ENCODE peak calls at places on chromosomes 5 and 9, in seven cellular contexts. B is uterus, T is HCT116, Y is upper lobe of left lung, H is lower leg skin, R is H1, P is Peyer's patch. D is an unnamed sample.

GRCh38 chr5:175694371-175695160 is 36.7 kb downstream of the HRH2 start:
- DNase-seq in P (peak), Y (no peak), H (no peak), R (no peak), B (no peak), T (no peak), D (no peak)

GRCh38 chr5:5314626-5315025 is 107.9 kb upstream of the ICE1 start:
- DNase-seq in Y (no peak), R (no peak), B (no peak), P (no peak), H (no peak), T (no peak), D (no peak)

GRCh38 chr5:1101991-1102713 is 9.7 kb downstream of the SLC12A7 start:
- DNase-seq in T (no peak), Y (peak), R (no peak), B (no peak), H (no peak), P (no peak), D (no peak)

GRCh38 chr5:15604986-15605385 is 105.0 kb downstream of the FBXL7 start:
- DNase-seq in B (no peak), H (no peak), R (no peak), Y (no peak), T (no peak), P (no peak), D (no peak)

GRCh38 chr5:45411971-45412612 is 284.1 kb downstream of the HCN1 start:
- DNase-seq in Y (no peak), H (no peak), P (no peak), R (no peak), T (no peak), B (no peak), D (no peak)

GRCh38 chr9:114932502-114932901 is 2.1 kb upstream of the TNFSF8 start:
- DNase-seq in B (no peak), Y (no peak), P (no peak), R (no peak), H (no peak), T (no peak), D (no peak)

GRCh38 chr5:96207420-96207819 is 225.6 kb downstream of the PCSK1 start:
- DNase-seq in Y (no peak), T (no peak), B (no peak), H (no peak), P (no peak), R (no peak), D (no peak)

GRCh38 chr9:14366071-14366470 is 52.1 kb upstream of the NFIB start:
- DNase-seq in B (peak), P (no peak), T (no peak), Y (no peak), H (no peak), R (no peak), D (peak)

GRCh38 chr5:1312993-1313833 is 18.3 kb upstream of the TERT start:
- DNase-seq in R (no peak), B (peak), T (no peak), P (peak), Y (peak), H (peak), D (no peak)

GRCh38 chr5:76716456-76717157 is 681 bp downstream of the F2R start:
- DNase-seq in R (no peak), T (no peak), H (no peak), P (peak), B (no peak), Y (no peak), D (no peak)

GRCh38 chr5:132782101-132782500 is 5.1 kb upstream of the SEPTIN8 start:
- DNase-seq in R (no peak), T (no peak), B (no peak), Y (no peak), H (peak), P (no peak), D (no peak)

GRCh38 chr5:109994135-109994534 is 304.4 kb downstream of the MAN2A1 start:
- DNase-seq in H (no peak), B (no peak), P (no peak), R (no peak), Y (no peak), T (no peak), D (no peak)

GRCh38 chr5:58215364-58215763 is 244.5 kb downstream of the PLK2 start:
- DNase-seq in P (no peak), T (no peak), B (no peak), R (no peak), H (no peak), Y (no peak), D (no peak)

GRCh38 chr5:176609724-176610429 is at the start of gene GPRIN1:
- DNase-seq in T (peak), R (no peak), B (no peak), Y (peak), H (no peak), P (peak), D (no peak)

GRCh38 chr5:98827161-98827560 is 53.7 kb downstream of the RGMB start:
- DNase-seq in P (no peak), Y (no peak), B (no peak), T (peak), R (no peak), H (no peak), D (no peak)

GRCh38 chr9:113548221-113549041 is 84.9 kb downstream of the RGS3 start:
- DNase-seq in H (peak), R (no peak), Y (peak), T (no peak), B (no peak), P (peak), D (peak)

GRCh38 chr9:36037580-36038169 is 962 bp downstream of the RECK start:
- DNase-seq in B (no peak), Y (no peak), R (no peak), H (peak), P (no peak), T (no peak), D (no peak)

GRCh38 chr5:135545115-135545514 is 9.4 kb upstream of the NEUROG1 start:
- DNase-seq in T (no peak), P (no peak), Y (no peak), H (no peak), B (no peak), R (no peak), D (no peak)

GRCh38 chr5:175921066-175921730 is 46.9 kb downstream of the THOC3 start:
- DNase-seq in T (no peak), B (no peak), P (no peak), H (no peak), R (no peak), Y (no peak), D (no peak)

GRCh38 chr5:11483630-11484029 is 420.6 kb downstream of the CTNND2 start:
- DNase-seq in B (no peak), P (no peak), T (no peak), Y (no peak), H (no peak), R (no peak), D (no peak)

GRCh38 chr5:134141346-134142050 is 27.0 kb downstream of the TCF7 start:
- DNase-seq in P (no peak), H (peak), R (no peak), Y (peak), T (no peak), B (no peak), D (no peak)

GRCh38 chr5:19734706-19735240 is 253.2 kb downstream of the CDH18 start:
- DNase-seq in R (no peak), B (no peak), T (no peak), H (no peak), Y (no peak), P (no peak), D (no peak)

GRCh38 chr5:168734657-168735344 is 155.6 kb upstream of the PANK3 start:
- DNase-seq in H (peak), T (no peak), P (peak), Y (no peak), R (no peak), B (peak), D (peak)

GRCh38 chr5:172782169-172783039 is 11.4 kb upstream of the DUSP1 start:
- DNase-seq in Y (peak), T (no peak), P (peak), B (no peak), R (no peak), H (no peak), D (peak)

GRCh38 chr5:172373680-172374079 is 80.6 kb downstream of the SH3PXD2B start:
- DNase-seq in T (no peak), R (no peak), B (no peak), H (no peak), P (no peak), Y (no peak), D (no peak)

GRCh38 chr5:55691265-55692105 is 20.6 kb downstream of the SLC38A9 start:
- DNase-seq in R (no peak), B (no peak), Y (no peak), T (peak), H (no peak), P (no peak), D (no peak)

GRCh38 chr5:81950996-81951395 is 20.8 kb upstream of the ATG10 start:
- DNase-seq in H (no peak), Y (no peak), R (no peak), T (no peak), B (no peak), P (no peak), D (no peak)

GRCh38 chr9:137411670-137412380 is 11.1 kb downstream of the EXD3 start:
- DNase-seq in P (peak), Y (peak), R (no peak), T (peak), B (peak), H (peak), D (peak)

GRCh38 chr5:157362982-157363381 is 97.0 kb upstream of the NIPAL4 start:
- DNase-seq in T (no peak), B (no peak), P (no peak), H (no peak), Y (no peak), R (no peak), D (no peak)

GRCh38 chr9:135706288-135706687 is 4.3 kb downstream of the KCNT1 start:
- DNase-seq in Y (no peak), P (no peak), R (no peak), B (no peak), T (no peak), H (no peak), D (no peak)

GRCh38 chr9:135703726-135704125 is 1.7 kb downstream of the KCNT1 start:
- DNase-seq in H (no peak), Y (no peak), T (no peak), R (no peak), P (no peak), B (no peak), D (no peak)

GRCh38 chr9:135707449-135708138 is 5.6 kb downstream of the KCNT1 start:
- DNase-seq in T (no peak), H (no peak), P (no peak), R (no peak), Y (no peak), B (no peak), D (no peak)

GRCh38 chr9:135704366-135704947 is 2.5 kb downstream of the KCNT1 start:
- DNase-seq in T (no peak), B (no peak), R (no peak), Y (no peak), P (no peak), H (no peak), D (no peak)

DNA sequence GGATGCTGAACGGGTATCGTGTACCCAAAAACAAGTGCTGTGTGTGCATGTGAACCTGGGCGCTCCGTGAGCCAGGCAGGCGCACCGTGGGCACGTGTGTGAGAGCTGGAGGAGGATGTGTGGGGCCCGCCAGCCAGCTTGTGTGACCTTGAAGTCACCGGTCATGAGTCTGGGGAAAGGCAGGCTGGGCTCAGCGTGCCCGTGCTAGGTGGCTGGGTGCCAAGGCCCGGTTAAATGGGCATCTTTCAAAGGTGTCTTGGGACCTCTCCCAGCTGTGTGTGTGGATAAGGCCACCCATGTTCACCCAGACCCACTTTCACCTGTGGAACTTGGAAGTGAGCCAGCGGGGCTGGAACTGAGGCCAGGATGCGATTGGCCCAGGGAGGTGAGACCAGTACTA is 3.4 kb downstream of the KCNT1 start:
- DNase-seq in H (no peak), R (no peak), Y (no peak), P (no peak), T (no peak), B (no peak), D (no peak)
- H3K4me3 ChIP-seq in H (no peak), R (no peak), Y (no peak), P (no peak), T (no peak), B (no peak), D (no peak)

DNA sequence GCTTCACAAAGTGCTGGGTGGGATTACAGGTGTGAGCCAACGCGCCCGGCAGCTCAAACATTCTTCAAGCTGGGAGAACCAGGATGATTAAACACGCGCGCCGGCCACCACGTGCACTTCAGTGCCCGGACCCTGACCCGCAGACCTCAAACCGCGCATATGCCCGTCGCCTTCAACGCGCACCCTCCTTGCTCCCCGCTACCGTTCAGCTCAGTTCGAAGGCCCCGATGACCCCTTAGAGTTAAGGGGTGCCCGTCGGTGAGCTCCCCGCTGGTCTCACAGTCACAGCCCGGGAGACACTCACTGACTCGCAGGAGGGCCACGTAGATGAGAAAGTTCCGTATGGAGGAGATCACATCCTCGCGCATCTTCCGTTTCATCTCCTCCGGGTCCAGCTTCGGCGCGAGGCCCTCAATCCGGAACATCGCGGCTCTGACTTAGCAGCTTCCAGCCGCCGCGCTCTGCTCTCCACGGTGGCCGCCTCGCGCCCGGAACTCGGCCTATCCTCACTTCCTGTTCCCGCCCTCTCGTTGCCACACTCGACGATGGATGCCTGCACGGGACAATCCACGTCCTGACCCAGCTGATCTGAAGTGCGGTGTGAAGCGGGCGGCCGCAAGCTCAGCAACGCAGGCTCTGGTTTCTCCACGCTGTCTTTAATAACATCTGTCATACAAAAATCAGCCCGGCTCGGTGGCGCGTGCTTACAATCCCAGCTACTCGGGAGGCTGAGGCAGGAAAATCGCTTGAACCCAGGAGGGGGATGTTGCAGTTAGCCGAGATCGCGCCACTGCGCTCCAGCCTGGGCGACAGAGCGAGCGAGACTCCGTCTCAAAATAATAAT is at the start of gene TOMM5:
- DNase-seq in B (peak), T (peak), R (peak), Y (peak), P (peak), H (peak), D (peak)
- TF ChIP-seq POLR2A in B (peak), T (peak), R (peak), Y (no peak), P (peak), H (no peak), D (peak)

GRCh38 chr9:74275872-74276508 is 221.1 kb upstream of the RORB start:
- DNase-seq in Y (no peak), T (no peak), B (no peak), H (no peak), P (no peak), R (no peak), D (no peak)

GRCh38 chr9:74282526-74283253 is 214.4 kb upstream of the RORB start:
- DNase-seq in T (no peak), R (no peak), H (no peak), P (no peak), Y (no peak), B (no peak), D (no peak)

GRCh38 chr9:74281674-74282073 is 215.5 kb upstream of the RORB start:
- DNase-seq in R (no peak), B (no peak), P (no peak), T (no peak), Y (no peak), H (no peak), D (no peak)

GRCh38 chr9:74277532-74277931 is 219.6 kb upstream of the RORB start:
- DNase-seq in Y (no peak), R (no peak), H (no peak), P (peak), T (no peak), B (no peak), D (no peak)
- TF ChIP-seq CTCF in Y (no peak), R (no peak), H (no peak), P (no peak), T (no peak), B (no peak), D (no peak)

GRCh38 chr9:94631599-94631998 is 7.7 kb downstream of the FBP1 start:
- DNase-seq in T (no peak), Y (peak), H (no peak), P (peak), B (no peak), R (no peak), D (no peak)

GRCh38 chr9:94630281-94630680 is 9.0 kb downstream of the FBP1 start:
- DNase-seq in R (no peak), P (no peak), H (no peak), Y (no peak), B (no peak), T (no peak), D (no peak)

GRCh38 chr9:94632736-94633135 is 6.6 kb downstream of the FBP1 start:
- DNase-seq in T (no peak), H (no peak), R (no peak), Y (no peak), P (no peak), B (no peak), D (no peak)

GRCh38 chr9:94627287-94627686 is 12.0 kb downstream of the FBP1 start:
- DNase-seq in Y (no peak), T (no peak), H (no peak), P (no peak), R (no peak), B (no peak), D (no peak)

GRCh38 chr9:94630833-94631232 is 8.5 kb downstream of the FBP1 start:
- DNase-seq in R (no peak), B (no peak), H (no peak), P (no peak), Y (peak), T (no peak), D (no peak)
- H3K4me3 ChIP-seq in R (no peak), B (no peak), H (no peak), P (no peak), Y (no peak), T (no peak), D (no peak)

GRCh38 chr9:92762196-92762595 is 2.4 kb downstream of the BICD2 start:
- DNase-seq in T (no peak), Y (no peak), P (no peak), B (no peak), H (peak), R (no peak), D (no peak)

GRCh38 chr9:92764988-92765936 is 629 bp upstream of the BICD2 start:
- DNase-seq in B (peak), T (peak), R (peak), Y (peak), H (peak), P (peak), D (peak)

GRCh38 chr9:92763721-92764380 is 782 bp downstream of the BICD2 start:
- DNase-seq in Y (peak), H (peak), P (peak), R (no peak), T (no peak), B (no peak), D (no peak)

GRCh38 chr9:92762781-92763708 is 1.6 kb downstream of the BICD2 start:
- DNase-seq in H (peak), B (no peak), R (no peak), T (no peak), Y (no peak), P (no peak), D (no peak)

DNA sequence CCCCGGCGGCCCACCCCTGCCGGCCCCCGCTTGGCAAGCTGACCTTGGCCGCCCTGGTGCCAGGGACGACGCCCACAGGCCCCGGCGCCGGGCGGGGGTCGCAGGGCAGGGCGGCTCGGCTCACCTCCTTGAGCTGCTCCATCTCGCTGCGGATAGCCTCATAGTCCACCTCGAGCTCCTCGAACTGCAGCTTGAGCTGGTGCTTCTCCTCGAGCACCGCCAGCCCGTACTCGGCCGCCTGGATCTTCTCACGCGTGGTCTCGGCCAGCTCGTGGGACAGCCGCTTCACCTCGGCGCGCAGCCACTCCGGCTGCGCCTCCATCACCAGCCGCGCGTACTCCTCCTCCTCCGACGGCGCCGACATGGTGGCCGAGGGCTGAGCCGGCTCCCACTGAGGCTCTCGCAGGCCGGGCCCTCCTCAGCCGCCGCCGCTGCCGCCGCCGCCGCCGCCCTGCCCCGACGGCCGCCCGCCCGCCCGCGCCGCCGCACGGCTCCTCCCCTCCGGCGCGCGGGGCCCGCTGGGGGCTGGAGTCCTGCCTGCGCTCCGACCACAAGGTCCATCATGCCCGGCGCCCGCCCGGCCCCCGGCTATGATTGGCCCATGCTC is at the start of gene BICD2:
- DNase-seq in B (peak), Y (no peak), H (no peak), R (no peak), T (no peak), P (no peak), D (peak)
- TF ChIP-seq POLR2A in B (no peak), Y (no peak), H (no peak), R (no peak), T (no peak), P (no peak), D (no peak)

GRCh38 chr5:75667586-75667985 is 49.7 kb downstream of the POC5 start:
- DNase-seq in Y (no peak), R (no peak), P (no peak), B (no peak), H (no peak), T (no peak), D (no peak)
- TF ChIP-seq CTCF in Y (no peak), R (no peak), P (no peak), B (no peak), H (no peak), T (peak), D (no peak)

GRCh38 chr9:128946945-128947422 is 419 bp downstream of the DOLK start:
- DNase-seq in R (no peak), T (no peak), H (no peak), Y (peak), B (no peak), P (peak), D (no peak)
- H3K4me3 ChIP-seq in R (peak), T (peak), H (peak), Y (peak), B (peak), P (peak), D (peak)

GRCh38 chr5:40679998-40680681 is 425 bp downstream of the PTGER4 start:
- DNase-seq in P (peak), Y (peak), R (no peak), B (peak), H (no peak), T (no peak), D (no peak)
- TF ChIP-seq POLR2A in P (no peak), Y (no peak), R (no peak), B (no peak), H (no peak), T (no peak), D (no peak)

GRCh38 chr9:111726949-111727348 is 65.5 kb downstream of the GNG10 start:
- DNase-seq in B (no peak), Y (no peak), H (no peak), T (no peak), P (no peak), R (no peak), D (no peak)
- TF ChIP-seq CTCF in B (no peak), Y (no peak), H (no peak), T (no peak), P (no peak), R (no peak), D (no peak)